ENCODE peak calls at places on chromosomes 16 and 17, in four cellular contexts. Q is CD8-positive, alpha-beta T cell; C is IMR-90; X is thoracic aorta. B is an unnamed sample.

GRCh38 chr16:55126456-55126855 is 195.8 kb downstream of the IRX5 start:
- DNase-seq in X (no peak), Q (no peak), C (no peak), B (no peak)

GRCh38 chr16:3147046-3147756 is 12.4 kb downstream of the ZNF213 start:
- DNase-seq in X (no peak), C (no peak), Q (no peak), B (no peak)

GRCh38 chr17:41972571-41973411 is 6.2 kb downstream of the CNP start:
- DNase-seq in Q (no peak), X (no peak), C (no peak), B (no peak)

GRCh38 chr17:64032081-64032480 is 11.6 kb upstream of the ICAM2 start:
- DNase-seq in Q (no peak), X (no peak), C (peak; percentile 34), B (peak; percentile 0)

GRCh38 chr16:51416921-51417320 is 265.9 kb upstream of the SALL1 start:
- DNase-seq in Q (no peak), X (no peak), C (peak; percentile 48), B (no peak)

GRCh38 chr17:61735807-61736206 is 127.5 kb downstream of the BRIP1 start:
- DNase-seq in Q (no peak), X (no peak), C (no peak), B (no peak)

GRCh38 chr17:57892820-57893595 is 43.2 kb upstream of the MRPS23 start:
- DNase-seq in Q (no peak), X (peak; percentile 92), C (peak; percentile 98), B (peak; percentile 80)

GRCh38 chr16:47721016-47721673 is 260.0 kb downstream of the PHKB start:
- DNase-seq in X (no peak), Q (no peak), C (no peak), B (no peak)

GRCh38 chr17:43351686-43352085 is 47.1 kb upstream of the ARL4D start:
- DNase-seq in Q (no peak), X (no peak), C (no peak), B (no peak)

GRCh38 chr16:75580-76501 is 2.2 kb upstream of the MPG start:
- DNase-seq in C (peak; percentile 86), X (no peak), Q (no peak), B (peak; percentile 63)

GRCh38 chr17:75922963-75923874 is 17.6 kb downstream of the FBF1 start:
- DNase-seq in C (no peak), X (no peak), Q (no peak), B (no peak)

GRCh38 chr16:64089697-64090096 is 1032.2 kb downstream of the CDH11 start:
- DNase-seq in C (peak; percentile 11), Q (no peak), X (no peak), B (no peak)

GRCh38 chr16:26642047-26642664 is 424.6 kb upstream of the C16orf82 start:
- DNase-seq in X (no peak), Q (no peak), C (no peak), B (no peak)

GRCh38 chr17:66032082-66032712 is 159.7 kb downstream of the CEP112 start:
- DNase-seq in C (no peak), Q (no peak), X (no peak), B (no peak)

GRCh38 chr16:14375132-14375491 is 254.9 kb downstream of the PARN start:
- DNase-seq in Q (no peak), X (no peak), C (peak; percentile 29), B (no peak)

GRCh38 chr17:4198995-4199394 is 56.0 kb downstream of the CYB5D2 start:
- DNase-seq in Q (no peak), C (no peak), X (no peak), B (no peak)

GRCh38 chr16:58684354-58685083 is at the start of gene SLC38A7:
- DNase-seq in C (peak; percentile 80), Q (peak; percentile 54), X (peak; percentile 41), B (peak; percentile 91)

DNA sequence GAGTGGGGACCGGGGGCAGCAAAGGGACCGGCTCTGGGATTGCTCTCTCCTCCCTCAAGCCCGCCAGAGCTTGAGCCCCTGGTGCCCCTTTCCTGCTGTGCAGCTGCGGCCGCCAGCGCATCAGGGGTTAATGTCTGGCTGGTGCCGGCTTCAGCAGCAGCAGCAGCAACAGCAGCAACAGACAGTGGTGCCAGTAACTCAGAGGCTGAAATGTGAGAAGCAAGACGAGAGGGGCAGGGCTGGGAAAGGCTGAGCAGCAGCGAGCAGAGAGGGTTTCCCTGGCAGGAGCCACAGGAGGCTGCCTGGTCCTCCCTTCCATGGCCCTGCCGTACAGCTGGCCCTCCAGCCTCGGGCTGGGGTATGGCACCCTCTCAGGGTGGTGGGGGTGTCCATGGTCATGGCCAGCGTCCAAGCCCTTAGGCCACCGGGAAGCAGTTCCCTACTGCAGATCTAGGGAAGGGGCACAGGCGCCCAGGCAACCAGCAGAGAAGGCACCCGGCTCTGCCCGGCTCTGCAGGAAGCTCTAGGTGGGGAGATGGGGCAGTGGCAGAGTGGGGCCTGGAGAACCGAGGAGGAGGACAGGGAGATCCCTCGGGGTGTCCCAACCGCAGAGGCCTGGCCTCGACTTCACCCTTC is 21.1 kb upstream of the TFAP4 start:
- DNase-seq in Q (no peak), C (peak; percentile 82), X (no peak), B (no peak)
- H3K27ac ChIP-seq in Q (no peak overlapping the region), C (peak overlapping the region; percentile 84), X (peak overlapping the region; percentile 61), B (peak overlapping the region; percentile 16)

GRCh38 chr16:1103649-1104005 is 7.6 kb upstream of the C1QTNF8 start:
- DNase-seq in Q (no peak), X (no peak), C (no peak), B (no peak)

GRCh38 chr16:1101573-1102332 is 5.7 kb upstream of the C1QTNF8 start:
- DNase-seq in X (no peak), C (no peak), Q (no peak), B (no peak)

GRCh38 chr16:1102333-1102700 is 6.3 kb upstream of the C1QTNF8 start:
- DNase-seq in C (no peak), X (no peak), Q (no peak), B (no peak)

GRCh38 chr16:1101133-1101532 is 5.1 kb upstream of the C1QTNF8 start:
- DNase-seq in C (no peak), Q (no peak), X (no peak), B (no peak)

GRCh38 chr16:1102921-1103648 is 7.0 kb upstream of the C1QTNF8 start:
- DNase-seq in X (no peak), Q (peak; percentile 64), C (no peak), B (peak; percentile 52)
- TF ChIP-seq CTCF in X (peak; percentile 83), Q (peak; percentile 49), C (peak; percentile 68), B (peak; percentile 50)

GRCh38 chr17:1107083-1107776 is 72.6 kb downstream of the ABR start:
- DNase-seq in Q (no peak), X (no peak), C (no peak), B (no peak)

GRCh38 chr17:1107777-1108559 is 71.8 kb downstream of the ABR start:
- DNase-seq in X (no peak), Q (no peak), C (no peak), B (peak; percentile 81)

GRCh38 chr17:1100382-1100781 is 79.4 kb downstream of the ABR start:
- DNase-seq in C (no peak), Q (no peak), X (no peak), B (no peak)

GRCh38 chr17:1108560-1108809 is 71.3 kb downstream of the ABR start:
- DNase-seq in Q (no peak), C (no peak), X (no peak), B (no peak)

GRCh38 chr17:1104222-1104621 is 75.6 kb downstream of the ABR start:
- DNase-seq in X (no peak), C (no peak), Q (no peak), B (no peak)
- H3K27ac ChIP-seq in X (peak overlapping the region; percentile 83), C (no peak overlapping the region), Q (no peak overlapping the region), B (no peak overlapping the region)

GRCh38 chr17:45318561-45319230 is 1.9 kb upstream of the MAP3K14 start:
- DNase-seq in Q (no peak), X (no peak), C (no peak), B (peak; percentile 65)

GRCh38 chr17:45315583-45316270 is 1.1 kb downstream of the MAP3K14 start:
- DNase-seq in Q (no peak), C (no peak), X (no peak), B (no peak)

GRCh38 chr17:45319239-45319703 is 2.5 kb upstream of the MAP3K14 start:
- DNase-seq in Q (no peak), C (peak; percentile 83), X (no peak), B (peak; percentile 59)

GRCh38 chr17:45316271-45317112 is at the start of gene MAP3K14:
- DNase-seq in Q (peak; percentile 59), C (peak; percentile 64), X (no peak), B (peak; percentile 69)

GRCh38 chr17:45317113-45317820 is 447 bp upstream of the MAP3K14 start:
- DNase-seq in Q (peak; percentile 100), X (peak; percentile 100), C (peak; percentile 100), B (peak; percentile 100)
- TF ChIP-seq CTCF in Q (no peak), X (no peak), C (no peak), B (no peak)

GRCh38 chr17:29838961-29839360 is 91.1 kb downstream of the SSH2 start:
- DNase-seq in X (no peak), C (peak; percentile 44), Q (no peak), B (no peak)

GRCh38 chr17:29840884-29841283 is 89.1 kb downstream of the SSH2 start:
- DNase-seq in C (peak; percentile 81), Q (no peak), X (no peak), B (no peak)

GRCh38 chr17:29837531-29837930 is 92.5 kb downstream of the SSH2 start:
- DNase-seq in C (no peak), Q (no peak), X (no peak), B (peak; percentile 38)

GRCh38 chr17:29836643-29837042 is 93.4 kb downstream of the SSH2 start:
- DNase-seq in Q (no peak), X (no peak), C (peak; percentile 38), B (no peak)

GRCh38 chr17:29839656-29840055 is 90.4 kb downstream of the SSH2 start:
- DNase-seq in Q (no peak), X (no peak), C (no peak), B (no peak)
- H3K27ac ChIP-seq in Q (no peak overlapping the region), X (no peak overlapping the region), C (no peak overlapping the region), B (no peak overlapping the region)

B was measured in colonic mucosa.